ENCODE peak calls at places on chromosomes 12 and 14, in four cellular contexts. One of them, this sample, is unnamed.

GRCh38 chr14:92759679-92760523 is 11.5 kb upstream of the LGMN start:
- DNase-seq in uterus: no peak
- DNase-seq in OCI-LY7: peak
- DNase-seq in renal cortical epithelial cell: peak
- DNase-seq in this sample: no peak

GRCh38 chr12:120630139-120630895 is 10.1 kb upstream of the CABP1 start:
- DNase-seq in uterus: no peak
- DNase-seq in OCI-LY7: no peak
- DNase-seq in renal cortical epithelial cell: peak
- DNase-seq in this sample: no peak

GRCh38 chr12:1493781-1494180 is 100.6 kb downstream of the FBXL14 start:
- DNase-seq in uterus: no peak
- DNase-seq in OCI-LY7: no peak
- DNase-seq in renal cortical epithelial cell: no peak
- DNase-seq in this sample: no peak

GRCh38 chr12:111367661-111368221 is 1.2 kb downstream of the PHETA1 start:
- DNase-seq in uterus: no peak
- DNase-seq in OCI-LY7: no peak
- DNase-seq in renal cortical epithelial cell: peak
- DNase-seq in this sample: no peak

GRCh38 chr12:107478881-107479280 is 206.7 kb upstream of the PWP1 start:
- DNase-seq in uterus: no peak
- DNase-seq in OCI-LY7: no peak
- DNase-seq in renal cortical epithelial cell: no peak
- DNase-seq in this sample: no peak

GRCh38 chr12:4664111-4664510 is 15.2 kb downstream of the NDUFA9 start:
- DNase-seq in uterus: no peak
- DNase-seq in OCI-LY7: no peak
- DNase-seq in renal cortical epithelial cell: peak
- DNase-seq in this sample: no peak

GRCh38 chr14:68401320-68401719 is 391.5 kb downstream of the ZFP36L1 start:
- DNase-seq in uterus: no peak
- DNase-seq in OCI-LY7: peak
- DNase-seq in renal cortical epithelial cell: peak
- DNase-seq in this sample: no peak

GRCh38 chr12:112841891-112842290 is 50.3 kb downstream of the RPH3A start:
- DNase-seq in uterus: no peak
- DNase-seq in OCI-LY7: no peak
- DNase-seq in renal cortical epithelial cell: peak
- DNase-seq in this sample: no peak

GRCh38 chr12:113271853-113272561 is 50.7 kb downstream of the TPCN1 start:
- DNase-seq in uterus: peak
- DNase-seq in OCI-LY7: no peak
- DNase-seq in renal cortical epithelial cell: peak
- DNase-seq in this sample: no peak

GRCh38 chr12:126385785-126386184 is 1320.5 kb downstream of the AACS start:
- DNase-seq in uterus: no peak
- DNase-seq in OCI-LY7: no peak
- DNase-seq in renal cortical epithelial cell: peak
- DNase-seq in this sample: no peak

GRCh38 chr14:57749267-57749666 is 116.6 kb downstream of the SLC35F4 start:
- DNase-seq in uterus: no peak
- DNase-seq in OCI-LY7: no peak
- DNase-seq in renal cortical epithelial cell: peak
- DNase-seq in this sample: no peak

GRCh38 chr14:41297961-41298690 is 308.6 kb upstream of the LRFN5 start:
- DNase-seq in uterus: no peak
- DNase-seq in OCI-LY7: no peak
- DNase-seq in renal cortical epithelial cell: no peak
- DNase-seq in this sample: no peak